ENCODE peak calls at places on chromosomes 16 and 17, in nine cellular contexts. O, X, E, W, Z, S, J, A and F are unnamed samples.

GRCh38 chr17:17749025-17749772 is 67.9 kb downstream of the RAI1 start:
- DNase-seq in W (no peak), E (peak; percentile 54), O (no peak), A (no peak), Z (peak; percentile 78), S (no peak), J (no peak), X (no peak), F (no peak)

GRCh38 chr17:77728022-77728671 is 230.4 kb upstream of the TNRC6C start:
- DNase-seq in J (no peak), Z (peak; percentile 84), X (peak; percentile 49), E (peak; percentile 89), A (peak; percentile 79), S (peak; percentile 8), O (no peak), W (peak; percentile 54), F (no peak)

GRCh38 chr16:56847173-56847948 is 17.6 kb upstream of the SLC12A3 start:
- DNase-seq in W (no peak), A (no peak), Z (no peak), X (no peak), E (no peak), O (no peak), S (no peak), J (no peak), F (no peak)

GRCh38 chr16:2499890-2500633 is 13.7 kb upstream of the ATP6V0C start:
- DNase-seq in O (no peak), W (no peak), J (no peak), Z (no peak), S (no peak), A (no peak), X (no peak), E (no peak), F (no peak)

GRCh38 chr16:914453-914852 is 56.3 kb downstream of the LMF1 start:
- DNase-seq in S (no peak), W (no peak), J (no peak), E (no peak), X (no peak), Z (no peak), O (no peak), A (no peak), F (no peak)

GRCh38 chr17:67995568-67996191 is 589 bp downstream of the C17orf58 start:
- DNase-seq in J (no peak), E (no peak), W (peak; percentile 41), O (peak; percentile 53), X (no peak), S (peak; percentile 34), Z (no peak), A (no peak), F (no peak)

GRCh38 chr16:1960665-1961630 is 1.6 kb downstream of the NDUFB10 start:
- DNase-seq in J (no peak), W (peak; percentile 77), S (no peak), E (no peak), Z (peak; percentile 77), O (no peak), X (no peak), A (no peak), F (no peak)

GRCh38 chr17:46935658-46936266 is 12.8 kb downstream of the GOSR2 start:
- DNase-seq in J (no peak), W (no peak), Z (no peak), A (no peak), E (no peak), O (no peak), S (no peak), X (no peak), F (no peak)

GRCh38 chr16:19179890-19180490 is 11.9 kb downstream of the SYT17 start:
- DNase-seq in X (peak; percentile 42), E (peak; percentile 20), Z (no peak), W (peak; percentile 67), J (peak; percentile 75), S (peak; percentile 63), O (peak; percentile 83), A (no peak), F (peak; percentile 22)

GRCh38 chr17:55348749-55349354 is 72.8 kb downstream of the MMD start:
- DNase-seq in S (peak; percentile 48), A (peak; percentile 36), X (peak; percentile 31), W (peak; percentile 81), O (peak; percentile 59), E (peak; percentile 49), J (peak; percentile 31), Z (peak; percentile 54), F (peak; percentile 11)

GRCh38 chr17:45222273-45222993 is 748 bp downstream of the FMNL1 start:
- DNase-seq in O (no peak), Z (no peak), E (no peak), W (no peak), A (no peak), J (no peak), S (peak; percentile 5), X (no peak), F (no peak)

GRCh38 chr17:43753488-43754129 is 5.0 kb downstream of the SOST start:
- DNase-seq in E (no peak), O (no peak), Z (no peak), S (no peak), A (no peak), W (no peak), X (no peak), J (peak; percentile 28), F (no peak)

GRCh38 chr16:31502981-31503380 is 5.2 kb downstream of the RUSF1 start:
- DNase-seq in S (no peak), J (no peak), Z (no peak), O (no peak), W (no peak), E (no peak), A (no peak), X (no peak), F (no peak)

GRCh38 chr17:3913531-3914318 is 2.5 kb downstream of the P2RX1 start:
- DNase-seq in O (peak; percentile 93), S (peak; percentile 93), J (peak; percentile 72), E (peak; percentile 36), W (peak; percentile 69), X (no peak), A (peak; percentile 10), Z (peak; percentile 44), F (no peak)

GRCh38 chr16:55120408-55120807 is 189.7 kb downstream of the IRX5 start:
- DNase-seq in A (no peak), X (no peak), O (no peak), S (no peak), E (no peak), J (no peak), W (peak; percentile 4), Z (no peak), F (no peak)

GRCh38 chr17:72901098-72901497 is 191.4 kb downstream of the SLC39A11 start:
- DNase-seq in J (no peak), E (no peak), X (no peak), A (no peak), S (no peak), O (no peak), W (no peak), Z (no peak), F (no peak)

GRCh38 chr17:56947741-56948140 is 13.1 kb downstream of the COIL start:
- DNase-seq in O (no peak), Z (no peak), E (no peak), A (no peak), W (no peak), X (no peak), J (no peak), S (no peak), F (no peak)

GRCh38 chr16:19783363-19783762 is 65.3 kb downstream of the IQCK start:
- DNase-seq in S (no peak), W (no peak), A (no peak), O (no peak), Z (no peak), E (no peak), X (no peak), J (no peak), F (no peak)

GRCh38 chr17:45288825-45289224 is 26.9 kb upstream of the SPATA32 start:
- DNase-seq in O (no peak), Z (peak; percentile 66), X (no peak), E (peak; percentile 65), J (no peak), S (no peak), W (no peak), A (peak; percentile 85), F (no peak)

GRCh38 chr17:48427598-48427997 is 2.4 kb downstream of the SKAP1 start:
- DNase-seq in W (peak; percentile 30), J (no peak), O (no peak), E (no peak), A (no peak), X (no peak), S (no peak), Z (peak; percentile 44), F (no peak)

GRCh38 chr17:81925860-81926450 is 1.6 kb downstream of the MAFG start:
- DNase-seq in A (no peak), E (no peak), W (no peak), S (no peak), O (no peak), Z (no peak), J (no peak), X (no peak), F (no peak)

GRCh38 chr16:11597268-11597690 is 10.6 kb upstream of the LITAF start:
- DNase-seq in W (peak; percentile 81), S (peak; percentile 43), Z (no peak), A (no peak), X (no peak), O (no peak), J (peak; percentile 72), E (no peak), F (no peak)

GRCh38 chr17:2950846-2951245 is 112.6 kb downstream of the OR1D5 start:
- DNase-seq in E (no peak), O (no peak), J (no peak), S (no peak), X (no peak), A (no peak), W (no peak), Z (no peak), F (no peak)